ENCODE peak calls at places on chromosomes 1 and 21, in seven cellular contexts. One of them, this sample, is unnamed.
A peak's percentile ranks its signal among the peaks of the same experiment; 100 is the strongest.

GRCh38 chr1:6603424-6603850 is 768 bp upstream of the KLHL21 start:
- DNase-seq in fibroblast of the conjunctiva: peak; percentile 69
- DNase-seq in mesothelial cell of epicardium: peak; percentile 61
- DNase-seq in non-pigmented ciliary epithelial cell: no peak
- DNase-seq in T-helper 1 cell: peak; percentile 43
- DNase-seq in brain microvascular endothelial cell: peak; percentile 64
- DNase-seq in neural progenitor cell: peak; percentile 68
- DNase-seq in this sample: peak; percentile 73

GRCh38 chr1:208499601-208500000 is 255.4 kb upstream of the PLXNA2 start:
- DNase-seq in fibroblast of the conjunctiva: no peak
- DNase-seq in mesothelial cell of epicardium: no peak
- DNase-seq in non-pigmented ciliary epithelial cell: no peak
- DNase-seq in T-helper 1 cell: no peak
- DNase-seq in brain microvascular endothelial cell: no peak
- DNase-seq in neural progenitor cell: no peak
- DNase-seq in this sample: no peak

GRCh38 chr1:206867261-206867660 is 1.8 kb downstream of the IL20 start:
- DNase-seq in fibroblast of the conjunctiva: no peak
- DNase-seq in mesothelial cell of epicardium: no peak
- DNase-seq in non-pigmented ciliary epithelial cell: no peak
- DNase-seq in T-helper 1 cell: no peak
- DNase-seq in brain microvascular endothelial cell: no peak
- DNase-seq in neural progenitor cell: no peak
- DNase-seq in this sample: no peak

GRCh38 chr1:150152772-150153461 is 3.2 kb downstream of the PLEKHO1 start:
- DNase-seq in fibroblast of the conjunctiva: no peak
- DNase-seq in mesothelial cell of epicardium: no peak
- DNase-seq in non-pigmented ciliary epithelial cell: no peak
- DNase-seq in T-helper 1 cell: no peak
- DNase-seq in brain microvascular endothelial cell: peak; percentile 69
- DNase-seq in neural progenitor cell: no peak
- DNase-seq in this sample: no peak

GRCh38 chr1:25232027-25232865 is at the start of gene SYF2:
- DNase-seq in fibroblast of the conjunctiva: peak; percentile 90
- DNase-seq in mesothelial cell of epicardium: peak; percentile 88
- DNase-seq in non-pigmented ciliary epithelial cell: peak; percentile 68
- DNase-seq in T-helper 1 cell: peak; percentile 88
- DNase-seq in brain microvascular endothelial cell: peak; percentile 94
- DNase-seq in neural progenitor cell: peak; percentile 95
- DNase-seq in this sample: peak; percentile 93

GRCh38 chr1:93591833-93592635 is 89.6 kb downstream of the BCAR3 start:
- DNase-seq in fibroblast of the conjunctiva: no peak
- DNase-seq in mesothelial cell of epicardium: peak; percentile 73
- DNase-seq in non-pigmented ciliary epithelial cell: no peak
- DNase-seq in T-helper 1 cell: no peak
- DNase-seq in brain microvascular endothelial cell: no peak
- DNase-seq in neural progenitor cell: peak; percentile 17
- DNase-seq in this sample: peak; percentile 20

GRCh38 chr1:100400332-100400933 is 48.1 kb downstream of the CDC14A start:
- DNase-seq in fibroblast of the conjunctiva: no peak
- DNase-seq in mesothelial cell of epicardium: no peak
- DNase-seq in non-pigmented ciliary epithelial cell: no peak
- DNase-seq in T-helper 1 cell: peak; percentile 69
- DNase-seq in brain microvascular endothelial cell: no peak
- DNase-seq in neural progenitor cell: peak; percentile 21
- DNase-seq in this sample: peak; percentile 71

GRCh38 chr1:212692774-212693644 is 6.6 kb downstream of the BATF3 start:
- DNase-seq in fibroblast of the conjunctiva: no peak
- DNase-seq in mesothelial cell of epicardium: no peak
- DNase-seq in non-pigmented ciliary epithelial cell: no peak
- DNase-seq in T-helper 1 cell: no peak
- DNase-seq in brain microvascular endothelial cell: no peak
- DNase-seq in neural progenitor cell: no peak
- DNase-seq in this sample: no peak

GRCh38 chr1:67451815-67452214 is 21.6 kb upstream of the SERBP1 start:
- DNase-seq in fibroblast of the conjunctiva: no peak
- DNase-seq in mesothelial cell of epicardium: no peak
- DNase-seq in non-pigmented ciliary epithelial cell: no peak
- DNase-seq in T-helper 1 cell: no peak
- DNase-seq in brain microvascular endothelial cell: no peak
- DNase-seq in neural progenitor cell: no peak
- DNase-seq in this sample: no peak

GRCh38 chr1:202625416-202626360 is 84.6 kb downstream of the SYT2 start:
- DNase-seq in fibroblast of the conjunctiva: peak; percentile 39
- DNase-seq in mesothelial cell of epicardium: peak; percentile 67
- DNase-seq in non-pigmented ciliary epithelial cell: no peak
- DNase-seq in T-helper 1 cell: peak; percentile 40
- DNase-seq in brain microvascular endothelial cell: peak; percentile 49
- DNase-seq in neural progenitor cell: peak; percentile 85
- DNase-seq in this sample: peak; percentile 57

GRCh38 chr1:58855351-58856165 is 71.7 kb upstream of the JUN start:
- DNase-seq in fibroblast of the conjunctiva: no peak
- DNase-seq in mesothelial cell of epicardium: no peak
- DNase-seq in non-pigmented ciliary epithelial cell: no peak
- DNase-seq in T-helper 1 cell: no peak
- DNase-seq in brain microvascular endothelial cell: peak; percentile 37
- DNase-seq in neural progenitor cell: no peak
- DNase-seq in this sample: no peak

GRCh38 chr21:45401054-45401518 is 3.9 kb upstream of the COL18A1 start:
- DNase-seq in fibroblast of the conjunctiva: no peak
- DNase-seq in mesothelial cell of epicardium: no peak
- DNase-seq in non-pigmented ciliary epithelial cell: no peak
- DNase-seq in T-helper 1 cell: no peak
- DNase-seq in brain microvascular endothelial cell: no peak
- DNase-seq in neural progenitor cell: no peak
- DNase-seq in this sample: no peak

GRCh38 chr1:94690033-94690712 is 130.0 kb upstream of the SLC44A3 start:
- DNase-seq in fibroblast of the conjunctiva: peak; percentile 73
- DNase-seq in mesothelial cell of epicardium: no peak
- DNase-seq in non-pigmented ciliary epithelial cell: no peak
- DNase-seq in T-helper 1 cell: no peak
- DNase-seq in brain microvascular endothelial cell: no peak
- DNase-seq in neural progenitor cell: no peak
- DNase-seq in this sample: no peak

GRCh38 chr1:203306970-203307541 is 1.7 kb downstream of the BTG2 start:
- DNase-seq in fibroblast of the conjunctiva: no peak
- DNase-seq in mesothelial cell of epicardium: no peak
- DNase-seq in non-pigmented ciliary epithelial cell: no peak
- DNase-seq in T-helper 1 cell: peak; percentile 36
- DNase-seq in brain microvascular endothelial cell: no peak
- DNase-seq in neural progenitor cell: peak; percentile 26
- DNase-seq in this sample: no peak

GRCh38 chr1:169484683-169485426 is 889 bp downstream of the SLC19A2 start:
- DNase-seq in fibroblast of the conjunctiva: peak; percentile 32
- DNase-seq in mesothelial cell of epicardium: no peak
- DNase-seq in non-pigmented ciliary epithelial cell: no peak
- DNase-seq in T-helper 1 cell: no peak
- DNase-seq in brain microvascular endothelial cell: peak; percentile 70
- DNase-seq in neural progenitor cell: peak; percentile 56
- DNase-seq in this sample: no peak

GRCh38 chr1:46757256-46757955 is 38.5 kb upstream of the EFCAB14 start:
- DNase-seq in fibroblast of the conjunctiva: no peak
- DNase-seq in mesothelial cell of epicardium: no peak
- DNase-seq in non-pigmented ciliary epithelial cell: peak; percentile 19
- DNase-seq in T-helper 1 cell: no peak
- DNase-seq in brain microvascular endothelial cell: no peak
- DNase-seq in neural progenitor cell: peak; percentile 28
- DNase-seq in this sample: no peak

GRCh38 chr21:33197546-33197945 is 32.2 kb upstream of the IFNAR2 start:
- DNase-seq in fibroblast of the conjunctiva: no peak
- DNase-seq in mesothelial cell of epicardium: no peak
- DNase-seq in non-pigmented ciliary epithelial cell: no peak
- DNase-seq in T-helper 1 cell: no peak
- DNase-seq in brain microvascular endothelial cell: no peak
- DNase-seq in neural progenitor cell: no peak
- DNase-seq in this sample: no peak

GRCh38 chr1:103348136-103348535 is 177.4 kb upstream of the RNPC3 start:
- DNase-seq in fibroblast of the conjunctiva: no peak
- DNase-seq in mesothelial cell of epicardium: no peak
- DNase-seq in non-pigmented ciliary epithelial cell: no peak
- DNase-seq in T-helper 1 cell: no peak
- DNase-seq in brain microvascular endothelial cell: no peak
- DNase-seq in neural progenitor cell: no peak
- DNase-seq in this sample: no peak

GRCh38 chr1:16143566-16144324 is 12.1 kb downstream of the EPHA2 start:
- DNase-seq in fibroblast of the conjunctiva: no peak
- DNase-seq in mesothelial cell of epicardium: peak; percentile 66
- DNase-seq in non-pigmented ciliary epithelial cell: no peak
- DNase-seq in T-helper 1 cell: no peak
- DNase-seq in brain microvascular endothelial cell: no peak
- DNase-seq in neural progenitor cell: no peak
- DNase-seq in this sample: no peak

GRCh38 chr21:14923468-14923867 is 141.3 kb downstream of the NRIP1 start:
- DNase-seq in fibroblast of the conjunctiva: no peak
- DNase-seq in mesothelial cell of epicardium: no peak
- DNase-seq in non-pigmented ciliary epithelial cell: no peak
- DNase-seq in T-helper 1 cell: no peak
- DNase-seq in brain microvascular endothelial cell: no peak
- DNase-seq in neural progenitor cell: no peak
- DNase-seq in this sample: no peak

GRCh38 chr1:98157524-98158293 is 236.9 kb upstream of the DPYD start:
- DNase-seq in fibroblast of the conjunctiva: peak; percentile 62
- DNase-seq in mesothelial cell of epicardium: no peak
- DNase-seq in non-pigmented ciliary epithelial cell: no peak
- DNase-seq in T-helper 1 cell: no peak
- DNase-seq in brain microvascular endothelial cell: no peak
- DNase-seq in neural progenitor cell: no peak
- DNase-seq in this sample: no peak

GRCh38 chr21:21195417-21195816 is 197.2 kb downstream of the NCAM2 start:
- DNase-seq in fibroblast of the conjunctiva: no peak
- DNase-seq in mesothelial cell of epicardium: no peak
- DNase-seq in non-pigmented ciliary epithelial cell: no peak
- DNase-seq in T-helper 1 cell: no peak
- DNase-seq in brain microvascular endothelial cell: no peak
- DNase-seq in neural progenitor cell: no peak
- DNase-seq in this sample: no peak

GRCh38 chr21:44407493-44407892 is 47.8 kb upstream of the LRRC3 start:
- DNase-seq in fibroblast of the conjunctiva: no peak
- DNase-seq in mesothelial cell of epicardium: no peak
- DNase-seq in non-pigmented ciliary epithelial cell: no peak
- DNase-seq in T-helper 1 cell: no peak
- DNase-seq in brain microvascular endothelial cell: no peak
- DNase-seq in neural progenitor cell: peak; percentile 0
- DNase-seq in this sample: no peak

GRCh38 chr1:21956720-21957552 is 19.8 kb upstream of the HSPG2 start:
- DNase-seq in fibroblast of the conjunctiva: no peak
- DNase-seq in mesothelial cell of epicardium: no peak
- DNase-seq in non-pigmented ciliary epithelial cell: no peak
- DNase-seq in T-helper 1 cell: peak; percentile 51
- DNase-seq in brain microvascular endothelial cell: no peak
- DNase-seq in neural progenitor cell: no peak
- DNase-seq in this sample: peak; percentile 57